ENCODE peak calls at places on chromosome 12, in eight cellular contexts. S, A, V, K, I, H, W and N are unnamed samples.

GRCh38 chr12:116331876-116332275 is 54.4 kb upstream of the MED13L start:
- DNase-seq in S (no peak), A (no peak), V (no peak), K (no peak), I (no peak), H (no peak), W (no peak), N (no peak)

GRCh38 chr12:20798561-20798960 is 11.9 kb upstream of the SLCO1B3 start:
- DNase-seq in S (no peak), A (no peak), V (no peak), K (peak; percentile 31), I (no peak), H (peak; percentile 32), W (no peak), N (peak; percentile 12)

GRCh38 chr12:4268549-4269181 is 4.9 kb upstream of the CCND2 start:
- DNase-seq in S (no peak), A (no peak), V (no peak), K (no peak), I (no peak), H (no peak), W (peak; percentile 47), N (no peak)

GRCh38 chr12:86600664-86601231 is 344.6 kb upstream of the MGAT4C start:
- DNase-seq in S (peak; percentile 8), A (peak; percentile 61), V (no peak), K (no peak), I (no peak), H (no peak), W (no peak), N (no peak)

GRCh38 chr12:57459055-57459749 is 383 bp upstream of the GLI1 start:
- DNase-seq in S (peak; percentile 94), A (peak; percentile 98), V (peak; percentile 90), K (peak; percentile 97), I (peak; percentile 95), H (peak; percentile 91), W (peak; percentile 96), N (peak; percentile 94)

GRCh38 chr12:121806556-121807308 is 2.9 kb downstream of the SETD1B start:
- DNase-seq in S (peak; percentile 11), A (no peak), V (no peak), K (no peak), I (no peak), H (no peak), W (no peak), N (peak; percentile 28)

GRCh38 chr12:91986084-91986483 is 159.6 kb downstream of the BTG1 start:
- DNase-seq in S (no peak), A (no peak), V (no peak), K (no peak), I (peak; percentile 32), H (no peak), W (no peak), N (no peak)

GRCh38 chr12:131826064-131826928 is 1.9 kb upstream of the MMP17 start:
- DNase-seq in S (no peak), A (no peak), V (no peak), K (no peak), I (no peak), H (no peak), W (no peak), N (no peak)

GRCh38 chr12:116492703-116493324 is 66.4 kb upstream of the MAP1LC3B2 start:
- DNase-seq in S (no peak), A (no peak), V (no peak), K (peak; percentile 78), I (peak; percentile 49), H (peak; percentile 24), W (no peak), N (peak; percentile 95)

GRCh38 chr12:6827982-6828670 is at the start of gene P3H3:
- DNase-seq in S (peak; percentile 39), A (no peak), V (no peak), K (peak; percentile 48), I (peak; percentile 24), H (no peak), W (no peak), N (peak; percentile 63)

GRCh38 chr12:64824500-64825142 is at the start of gene TBC1D30:
- DNase-seq in S (peak; percentile 25), A (no peak), V (no peak), K (peak; percentile 17), I (peak; percentile 17), H (peak; percentile 77), W (no peak), N (no peak)

GRCh38 chr12:121858662-121859572 is at the start of gene HPD:
- DNase-seq in S (peak; percentile 74), A (peak; percentile 90), V (peak; percentile 16), K (peak; percentile 88), I (peak; percentile 82), H (no peak), W (no peak), N (peak; percentile 90)

GRCh38 chr12:126700115-126700514 is 1566.9 kb upstream of the TMEM132C start:
- DNase-seq in S (no peak), A (no peak), V (no peak), K (no peak), I (no peak), H (no peak), W (no peak), N (no peak)

GRCh38 chr12:53207042-53207441 is at the start of gene ITGB7:
- DNase-seq in S (no peak), A (no peak), V (no peak), K (no peak), I (no peak), H (peak; percentile 92), W (peak; percentile 80), N (no peak)

GRCh38 chr12:18130855-18131254 is 40.9 kb upstream of the RERGL start:
- DNase-seq in S (no peak), A (no peak), V (no peak), K (no peak), I (no peak), H (no peak), W (no peak), N (no peak)

GRCh38 chr12:15979096-15980091 is 68.3 kb downstream of the DERA start:
- DNase-seq in S (no peak), A (no peak), V (no peak), K (peak; percentile 71), I (peak; percentile 96), H (no peak), W (no peak), N (peak; percentile 90)

GRCh38 chr12:43824207-43824775 is 11.6 kb upstream of the TMEM117 start:
- DNase-seq in S (no peak), A (no peak), V (no peak), K (no peak), I (no peak), H (no peak), W (no peak), N (no peak)

GRCh38 chr12:11183009-11183408 is 3.7 kb downstream of the TAS2R42 start:
- DNase-seq in S (no peak), A (no peak), V (no peak), K (no peak), I (no peak), H (no peak), W (no peak), N (no peak)

GRCh38 chr12:71626098-71626497 is 37.5 kb downstream of the ZFC3H1 start:
- DNase-seq in S (no peak), A (no peak), V (no peak), K (peak; percentile 21), I (no peak), H (peak; percentile 23), W (no peak), N (no peak)

GRCh38 chr12:105561981-105562726 is 231.7 kb downstream of the C12orf75 start:
- DNase-seq in S (peak; percentile 56), A (peak; percentile 82), V (no peak), K (peak; percentile 90), I (peak; percentile 91), H (no peak), W (no peak), N (peak; percentile 88)

GRCh38 chr12:26425587-26426260 is 230.4 kb downstream of the SSPN start:
- DNase-seq in S (no peak), A (no peak), V (no peak), K (peak; percentile 49), I (no peak), H (no peak), W (no peak), N (no peak)

GRCh38 chr12:119645535-119646059 is 22.3 kb upstream of the PRKAB1 start:
- DNase-seq in S (no peak), A (no peak), V (no peak), K (no peak), I (no peak), H (no peak), W (no peak), N (no peak)

GRCh38 chr12:16325426-16325825 is 22.0 kb upstream of the MGST1 start:
- DNase-seq in S (no peak), A (no peak), V (no peak), K (no peak), I (no peak), H (no peak), W (no peak), N (no peak)

GRCh38 chr12:13957576-13957975 is 23.8 kb downstream of the GRIN2B start:
- DNase-seq in S (no peak), A (no peak), V (no peak), K (no peak), I (no peak), H (no peak), W (no peak), N (no peak)

GRCh38 chr12:13964666-13965065 is 16.7 kb downstream of the GRIN2B start:
- DNase-seq in S (no peak), A (no peak), V (no peak), K (no peak), I (no peak), H (no peak), W (no peak), N (no peak)

GRCh38 chr12:13959131-13959734 is 22.2 kb downstream of the GRIN2B start:
- DNase-seq in S (no peak), A (no peak), V (no peak), K (no peak), I (no peak), H (no peak), W (no peak), N (no peak)

GRCh38 chr12:13961983-13962382 is 19.4 kb downstream of the GRIN2B start:
- DNase-seq in S (no peak), A (no peak), V (no peak), K (no peak), I (no peak), H (no peak), W (no peak), N (no peak)

GRCh38 chr12:13962699-13963098 is 18.7 kb downstream of the GRIN2B start:
- DNase-seq in S (no peak), A (no peak), V (no peak), K (no peak), I (no peak), H (no peak), W (no peak), N (no peak)
- TF ChIP-seq CTCF in S (no peak), A (no peak), V (no peak), K (peak; percentile 8), I (peak; percentile 18), H (peak; percentile 23), W (no peak), N (peak; percentile 31)

GRCh38 chr12:8146416-8146771 is 10.4 kb upstream of the ZNF705A start:
- DNase-seq in S (no peak), A (no peak), V (no peak), K (no peak), I (no peak), H (no peak), W (no peak), N (no peak)
- H3K4me3 ChIP-seq in S (peak overlapping the region; percentile 39), A (peak overlapping the region; percentile 44), V (no peak overlapping the region), K (peak overlapping the region; percentile 24), I (peak overlapping the region; percentile 49), H (no peak overlapping the region), W (no peak overlapping the region), N (peak overlapping the region; percentile 9)

GRCh38 chr12:12476836-12477531 is 85.7 kb downstream of the DUSP16 start:
- DNase-seq in S (no peak), A (no peak), V (no peak), K (no peak), I (no peak), H (no peak), W (no peak), N (no peak)
- TF ChIP-seq CTCF in S (no peak), A (no peak), V (no peak), K (no peak), I (no peak), H (no peak), W (no peak), N (no peak)

GRCh38 chr12:10031318-10031717 is 836 bp downstream of the CLEC9A start:
- DNase-seq in S (no peak), A (no peak), V (no peak), K (no peak), I (no peak), H (no peak), W (no peak), N (peak; percentile 5)
- H3K4me3 ChIP-seq in S (no peak overlapping the region), A (no peak overlapping the region), V (no peak overlapping the region), K (no peak overlapping the region), I (no peak overlapping the region), H (no peak overlapping the region), W (no peak overlapping the region), N (no peak overlapping the region)